ENCODE peak calls at places on chromosome 21, in ten cellular contexts. One of them, this sample, is unnamed.

GRCh38 chr21:45496968-45497845 is 45.0 kb downstream of the SLC19A1 start:
- DNase-seq in HFF-Myc: no peak
- DNase-seq in AG04450: no peak
- DNase-seq in Peyer's patch: no peak
- DNase-seq in Caco-2: no peak
- DNase-seq in psoas muscle: peak; percentile 11
- DNase-seq in heart left ventricle: peak; percentile 11
- DNase-seq in lower lobe of right lung: peak; percentile 44
- DNase-seq in stomach: no peak
- DNase-seq in AG10803: no peak
- DNase-seq in this sample: no peak

GRCh38 chr21:32578107-32578691 is 7.1 kb downstream of the TCP10L start:
- DNase-seq in AG04450: no peak
- DNase-seq in psoas muscle: no peak
- DNase-seq in AG10803: peak; percentile 5
- DNase-seq in lower lobe of right lung: no peak
- DNase-seq in HFF-Myc: no peak
- DNase-seq in heart left ventricle: no peak
- DNase-seq in stomach: no peak
- DNase-seq in Peyer's patch: no peak
- DNase-seq in Caco-2: no peak
- DNase-seq in this sample: no peak

GRCh38 chr21:40512590-40512989 is 334.4 kb downstream of the DSCAM start:
- DNase-seq in psoas muscle: no peak
- DNase-seq in HFF-Myc: no peak
- DNase-seq in stomach: no peak
- DNase-seq in AG10803: no peak
- DNase-seq in lower lobe of right lung: no peak
- DNase-seq in Caco-2: no peak
- DNase-seq in Peyer's patch: no peak
- DNase-seq in heart left ventricle: no peak
- DNase-seq in AG04450: no peak
- DNase-seq in this sample: no peak

GRCh38 chr21:44805859-44806258 is 4.2 kb upstream of the UBE2G2 start:
- DNase-seq in Caco-2: no peak
- DNase-seq in stomach: no peak
- DNase-seq in heart left ventricle: no peak
- DNase-seq in AG04450: no peak
- DNase-seq in psoas muscle: no peak
- DNase-seq in AG10803: no peak
- DNase-seq in HFF-Myc: no peak
- DNase-seq in lower lobe of right lung: no peak
- DNase-seq in Peyer's patch: no peak
- DNase-seq in this sample: no peak

GRCh38 chr21:45328198-45329087 is 40.7 kb upstream of the POFUT2 start:
- DNase-seq in Caco-2: peak; percentile 42
- DNase-seq in AG10803: no peak
- DNase-seq in Peyer's patch: no peak
- DNase-seq in HFF-Myc: no peak
- DNase-seq in heart left ventricle: no peak
- DNase-seq in AG04450: no peak
- DNase-seq in lower lobe of right lung: peak; percentile 66
- DNase-seq in psoas muscle: peak; percentile 11
- DNase-seq in stomach: no peak
- DNase-seq in this sample: no peak

GRCh38 chr21:25453524-25453923 is 153.8 kb downstream of the MRPL39 start:
- DNase-seq in stomach: no peak
- DNase-seq in AG04450: no peak
- DNase-seq in Peyer's patch: no peak
- DNase-seq in heart left ventricle: no peak
- DNase-seq in psoas muscle: no peak
- DNase-seq in AG10803: peak; percentile 1
- DNase-seq in lower lobe of right lung: no peak
- DNase-seq in Caco-2: no peak
- DNase-seq in HFF-Myc: no peak
- DNase-seq in this sample: no peak

GRCh38 chr21:32007461-32007860 is 134.6 kb downstream of the HUNK start:
- DNase-seq in heart left ventricle: no peak
- DNase-seq in Caco-2: no peak
- DNase-seq in stomach: no peak
- DNase-seq in lower lobe of right lung: no peak
- DNase-seq in psoas muscle: peak; percentile 35
- DNase-seq in HFF-Myc: peak; percentile 81
- DNase-seq in AG10803: peak; percentile 88
- DNase-seq in AG04450: no peak
- DNase-seq in Peyer's patch: no peak
- DNase-seq in this sample: no peak

GRCh38 chr21:30336596-30336995 is 898 bp downstream of the KRTAP27-1 start:
- DNase-seq in Peyer's patch: no peak
- DNase-seq in stomach: no peak
- DNase-seq in lower lobe of right lung: no peak
- DNase-seq in AG04450: no peak
- DNase-seq in HFF-Myc: no peak
- DNase-seq in psoas muscle: no peak
- DNase-seq in heart left ventricle: no peak
- DNase-seq in AG10803: peak; percentile 15
- DNase-seq in Caco-2: no peak
- DNase-seq in this sample: no peak

GRCh38 chr21:37369307-37369854 is 2.8 kb downstream of the DYRK1A start:
- DNase-seq in AG10803: no peak
- DNase-seq in lower lobe of right lung: no peak
- DNase-seq in HFF-Myc: no peak
- DNase-seq in Peyer's patch: no peak
- DNase-seq in psoas muscle: no peak
- DNase-seq in AG04450: no peak
- DNase-seq in stomach: no peak
- DNase-seq in Caco-2: no peak
- DNase-seq in heart left ventricle: no peak
- DNase-seq in this sample: no peak

GRCh38 chr21:37368536-37369279 is 2.1 kb downstream of the DYRK1A start:
- DNase-seq in AG04450: no peak
- DNase-seq in psoas muscle: no peak
- DNase-seq in Peyer's patch: no peak
- DNase-seq in HFF-Myc: no peak
- DNase-seq in heart left ventricle: no peak
- DNase-seq in lower lobe of right lung: no peak
- DNase-seq in stomach: no peak
- DNase-seq in Caco-2: no peak
- DNase-seq in AG10803: peak; percentile 40
- DNase-seq in this sample: no peak

GRCh38 chr21:37372127-37372731 is 5.7 kb downstream of the DYRK1A start:
- DNase-seq in Peyer's patch: no peak
- DNase-seq in stomach: no peak
- DNase-seq in lower lobe of right lung: no peak
- DNase-seq in Caco-2: no peak
- DNase-seq in AG04450: no peak
- DNase-seq in AG10803: no peak
- DNase-seq in psoas muscle: no peak
- DNase-seq in HFF-Myc: no peak
- DNase-seq in heart left ventricle: no peak
- DNase-seq in this sample: no peak

GRCh38 chr21:37370152-37371040 is 3.8 kb downstream of the DYRK1A start:
- DNase-seq in lower lobe of right lung: no peak
- DNase-seq in Peyer's patch: no peak
- DNase-seq in Caco-2: no peak
- DNase-seq in AG10803: peak; percentile 32
- DNase-seq in stomach: no peak
- DNase-seq in heart left ventricle: no peak
- DNase-seq in HFF-Myc: peak; percentile 41
- DNase-seq in psoas muscle: no peak
- DNase-seq in AG04450: no peak
- DNase-seq in this sample: no peak

GRCh38 chr21:37371041-37371397 is 4.4 kb downstream of the DYRK1A start:
- DNase-seq in heart left ventricle: no peak
- DNase-seq in Caco-2: no peak
- DNase-seq in psoas muscle: no peak
- DNase-seq in HFF-Myc: no peak
- DNase-seq in AG04450: no peak
- DNase-seq in AG10803: no peak
- DNase-seq in Peyer's patch: no peak
- DNase-seq in stomach: no peak
- DNase-seq in lower lobe of right lung: no peak
- DNase-seq in this sample: no peak
- H3K4me3 ChIP-seq in heart left ventricle: no peak overlapping the region
- H3K4me3 ChIP-seq in Caco-2: no peak overlapping the region
- H3K4me3 ChIP-seq in psoas muscle: peak overlapping the region; percentile 81
- H3K4me3 ChIP-seq in HFF-Myc: no peak overlapping the region
- H3K4me3 ChIP-seq in AG04450: no peak overlapping the region
- H3K4me3 ChIP-seq in AG10803: no peak overlapping the region
- H3K4me3 ChIP-seq in Peyer's patch: no peak overlapping the region
- H3K4me3 ChIP-seq in stomach: no peak overlapping the region
- H3K4me3 ChIP-seq in lower lobe of right lung: no peak overlapping the region
- H3K4me3 ChIP-seq in this sample: no peak overlapping the region

GRCh38 chr21:43728467-43729390 is 9.8 kb downstream of the PDXK start:
- DNase-seq in Caco-2: no peak
- DNase-seq in AG04450: peak; percentile 97
- DNase-seq in psoas muscle: peak; percentile 96
- DNase-seq in lower lobe of right lung: peak; percentile 96
- DNase-seq in HFF-Myc: peak; percentile 85
- DNase-seq in stomach: peak; percentile 92
- DNase-seq in Peyer's patch: peak; percentile 76
- DNase-seq in heart left ventricle: peak; percentile 95
- DNase-seq in AG10803: peak; percentile 97
- DNase-seq in this sample: peak; percentile 97
- TF ChIP-seq CTCF in Caco-2: no peak
- TF ChIP-seq CTCF in AG04450: no peak
- TF ChIP-seq CTCF in psoas muscle: peak; percentile 21
- TF ChIP-seq CTCF in lower lobe of right lung: peak; percentile 42
- TF ChIP-seq CTCF in HFF-Myc: peak; percentile 21
- TF ChIP-seq CTCF in stomach: peak; percentile 38
- TF ChIP-seq CTCF in Peyer's patch: peak; percentile 6
- TF ChIP-seq CTCF in heart left ventricle: peak; percentile 36
- TF ChIP-seq CTCF in AG10803: no peak
- TF ChIP-seq CTCF in this sample: no peak

GRCh38 chr21:39182484-39183271 is 573 bp downstream of the PSMG1 start:
- DNase-seq in AG04450: no peak
- DNase-seq in psoas muscle: no peak
- DNase-seq in stomach: no peak
- DNase-seq in lower lobe of right lung: no peak
- DNase-seq in heart left ventricle: no peak
- DNase-seq in AG10803: peak; percentile 23
- DNase-seq in Peyer's patch: no peak
- DNase-seq in Caco-2: no peak
- DNase-seq in HFF-Myc: no peak
- DNase-seq in this sample: no peak

GRCh38 chr21:39180429-39181019 is 2.7 kb downstream of the PSMG1 start:
- DNase-seq in psoas muscle: no peak
- DNase-seq in heart left ventricle: no peak
- DNase-seq in AG04450: no peak
- DNase-seq in lower lobe of right lung: no peak
- DNase-seq in HFF-Myc: no peak
- DNase-seq in Peyer's patch: no peak
- DNase-seq in stomach: no peak
- DNase-seq in AG10803: peak; percentile 12
- DNase-seq in Caco-2: no peak
- DNase-seq in this sample: no peak

GRCh38 chr21:39182016-39182415 is 1.2 kb downstream of the PSMG1 start:
- DNase-seq in stomach: no peak
- DNase-seq in heart left ventricle: no peak
- DNase-seq in HFF-Myc: no peak
- DNase-seq in lower lobe of right lung: no peak
- DNase-seq in Caco-2: no peak
- DNase-seq in AG04450: no peak
- DNase-seq in psoas muscle: no peak
- DNase-seq in AG10803: no peak
- DNase-seq in Peyer's patch: no peak
- DNase-seq in this sample: no peak

GRCh38 chr21:39183272-39184049 is at the start of gene PSMG1:
- DNase-seq in AG04450: peak; percentile 78
- DNase-seq in lower lobe of right lung: peak; percentile 98
- DNase-seq in AG10803: peak; percentile 94
- DNase-seq in stomach: peak; percentile 97
- DNase-seq in Caco-2: peak; percentile 94
- DNase-seq in psoas muscle: peak; percentile 96
- DNase-seq in HFF-Myc: peak; percentile 59
- DNase-seq in heart left ventricle: peak; percentile 95
- DNase-seq in Peyer's patch: peak; percentile 95
- DNase-seq in this sample: peak; percentile 91

DNA sequence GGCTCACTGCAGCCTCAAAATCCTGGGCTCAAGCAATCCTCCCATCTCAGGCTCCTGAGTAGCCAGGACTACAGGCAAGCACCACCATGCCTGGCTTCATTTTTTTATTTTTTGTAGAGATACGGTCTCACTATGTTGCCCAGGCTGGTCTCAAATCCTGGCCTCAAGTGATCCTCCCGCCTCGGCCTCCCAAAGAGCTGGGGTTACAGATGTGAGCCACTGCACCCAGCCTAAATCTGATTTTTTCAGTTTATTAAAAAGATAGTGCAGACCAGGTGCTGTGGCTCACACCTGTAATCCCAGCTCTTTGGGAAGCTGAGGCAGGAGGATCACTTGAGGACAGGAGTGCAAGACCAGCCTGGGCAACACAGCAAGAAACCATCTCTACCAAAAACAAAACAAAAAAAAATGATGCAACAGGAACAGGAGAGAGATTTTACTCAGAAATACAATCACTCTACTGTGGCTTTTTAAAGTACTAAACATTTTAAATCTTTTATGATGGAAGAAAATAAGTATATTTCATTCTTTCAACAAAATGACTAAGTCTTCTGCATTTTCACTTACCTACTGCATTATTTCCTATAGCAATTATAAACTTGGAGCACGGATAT is 1.9 kb downstream of the PSMG1 start:
- DNase-seq in HFF-Myc: no peak
- DNase-seq in stomach: no peak
- DNase-seq in heart left ventricle: no peak
- DNase-seq in psoas muscle: no peak
- DNase-seq in AG10803: peak; percentile 32
- DNase-seq in Peyer's patch: no peak
- DNase-seq in lower lobe of right lung: no peak
- DNase-seq in Caco-2: no peak
- DNase-seq in AG04450: no peak
- DNase-seq in this sample: no peak
- H3K4me3 ChIP-seq in HFF-Myc: peak overlapping the region; percentile 88
- H3K4me3 ChIP-seq in stomach: no peak overlapping the region
- H3K4me3 ChIP-seq in heart left ventricle: no peak overlapping the region
- H3K4me3 ChIP-seq in psoas muscle: no peak overlapping the region
- H3K4me3 ChIP-seq in AG10803: peak overlapping the region; percentile 92
- H3K4me3 ChIP-seq in Peyer's patch: no peak overlapping the region
- H3K4me3 ChIP-seq in lower lobe of right lung: no peak overlapping the region
- H3K4me3 ChIP-seq in Caco-2: no peak overlapping the region
- H3K4me3 ChIP-seq in AG04450: no peak overlapping the region
- H3K4me3 ChIP-seq in this sample: no peak overlapping the region

DNA sequence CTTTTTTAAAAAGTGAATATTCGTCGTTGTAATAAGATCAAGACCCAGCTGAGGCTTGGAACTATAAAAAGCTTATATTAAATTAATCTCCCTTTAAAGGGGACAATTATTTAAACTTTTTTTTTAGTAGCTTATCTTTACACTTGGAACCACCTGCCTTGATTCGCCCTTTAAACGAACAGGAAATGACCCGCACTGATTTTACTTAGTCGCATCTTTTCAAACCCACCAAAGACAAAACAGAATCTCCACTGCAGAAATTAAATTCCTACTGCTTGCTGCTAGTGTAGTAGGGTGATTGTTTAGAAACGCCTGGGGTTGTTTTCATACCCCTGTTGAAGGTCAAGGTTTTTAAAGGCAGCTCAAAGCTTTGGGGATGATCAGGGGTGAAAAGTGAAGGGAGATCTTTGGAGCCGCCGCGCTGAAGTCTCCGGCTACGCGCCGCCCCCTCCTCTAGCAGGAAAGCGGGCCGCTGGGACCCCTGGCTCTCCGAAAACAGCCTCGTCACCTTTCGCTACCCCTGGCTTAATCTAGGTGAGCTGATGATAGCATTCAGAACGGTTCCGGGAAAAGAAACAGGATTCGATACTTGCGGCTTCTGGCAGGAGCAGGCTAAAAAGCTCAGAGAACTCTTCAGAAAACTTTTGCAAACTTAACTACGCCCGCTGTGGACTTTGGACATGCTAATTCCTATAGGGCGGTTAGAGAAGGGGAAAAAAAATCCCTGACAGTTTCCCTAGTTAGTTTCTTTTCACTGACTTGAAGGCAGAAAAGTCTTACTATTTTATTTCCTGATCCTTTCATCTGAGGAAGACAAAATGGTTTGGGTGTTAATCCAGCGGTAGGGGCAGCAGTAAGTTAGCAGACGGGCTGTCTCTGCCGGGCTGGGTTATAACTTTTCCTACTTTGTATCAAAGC is 163.2 kb downstream of the RUNX1 start:
- DNase-seq in heart left ventricle: no peak
- DNase-seq in HFF-Myc: no peak
- DNase-seq in AG10803: no peak
- DNase-seq in Caco-2: no peak
- DNase-seq in lower lobe of right lung: no peak
- DNase-seq in AG04450: no peak
- DNase-seq in stomach: no peak
- DNase-seq in psoas muscle: peak; percentile 29
- DNase-seq in Peyer's patch: no peak
- DNase-seq in this sample: no peak
- TF ChIP-seq CTCF in heart left ventricle: no peak
- TF ChIP-seq CTCF in HFF-Myc: no peak
- TF ChIP-seq CTCF in AG10803: no peak
- TF ChIP-seq CTCF in Caco-2: no peak
- TF ChIP-seq CTCF in lower lobe of right lung: no peak
- TF ChIP-seq CTCF in AG04450: no peak
- TF ChIP-seq CTCF in stomach: no peak
- TF ChIP-seq CTCF in psoas muscle: no peak
- TF ChIP-seq CTCF in Peyer's patch: no peak
- TF ChIP-seq CTCF in this sample: no peak

This sample was measured in right atrium auricular region.